ENCODE peak calls at places on chromosomes 13 and 19, in eight cellular contexts. X is neural progenitor cell, Q is substantia nigra, C is GM23248, V is psoas muscle, U is brain microvascular endothelial cell, T is PC-3, L is esophagus squamous epithelium. B is an unnamed sample.

GRCh38 chr13:46182491-46182877 is 507 bp upstream of the LCP1 start:
- DNase-seq in X (no peak), Q (no peak), C (no peak), V (no peak), U (no peak), T (peak; percentile 40), L (no peak), B (no peak)

GRCh38 chr13:113510871-113511270 is 20.4 kb upstream of the DCUN1D2 start:
- DNase-seq in X (no peak), Q (no peak), C (no peak), V (no peak), U (no peak), T (no peak), L (no peak), B (no peak)

GRCh38 chr19:55156202-55157063 is 1.1 kb downstream of the TNNI3 start:
- DNase-seq in X (peak; percentile 97), Q (no peak), C (peak; percentile 54), V (peak; percentile 57), U (peak; percentile 50), T (peak; percentile 78), L (no peak), B (no peak)

GRCh38 chr19:18173572-18174294 is at the start of gene IFI30:
- DNase-seq in X (peak; percentile 76), Q (no peak), C (peak; percentile 70), V (peak; percentile 75), U (no peak), T (peak; percentile 53), L (peak; percentile 55), B (no peak)

GRCh38 chr19:54525636-54526035 is 23.0 kb downstream of the LAIR2 start:
- DNase-seq in X (no peak), Q (no peak), C (no peak), V (no peak), U (no peak), T (no peak), L (no peak), B (no peak)

GRCh38 chr13:97659602-97660001 is 225.6 kb downstream of the RAP2A start:
- DNase-seq in X (peak; percentile 65), Q (peak; percentile 1), C (peak; percentile 3), V (no peak), U (no peak), T (no peak), L (no peak), B (peak; percentile 7)

GRCh38 chr13:25069236-25069635 is 26.7 kb upstream of the PABPC3 start:
- DNase-seq in X (no peak), Q (no peak), C (no peak), V (no peak), U (no peak), T (no peak), L (no peak), B (no peak)

GRCh38 chr13:112058519-112058873 is 8.5 kb upstream of the SOX1 start:
- DNase-seq in X (no peak), Q (no peak), C (no peak), V (no peak), U (no peak), T (no peak), L (no peak), B (no peak)

GRCh38 chr19:47227347-47228167 is 3.4 kb downstream of the BBC3 start:
- DNase-seq in X (peak; percentile 97), Q (no peak), C (peak; percentile 94), V (peak; percentile 93), U (peak; percentile 90), T (peak; percentile 79), L (peak; percentile 59), B (no peak)

GRCh38 chr13:32811297-32811800 is 204.9 kb upstream of the KL start:
- DNase-seq in X (peak; percentile 15), Q (no peak), C (peak; percentile 52), V (no peak), U (peak; percentile 11), T (peak; percentile 22), L (no peak), B (no peak)

GRCh38 chr13:27177852-27178251 is 6.2 kb upstream of the USP12 start:
- DNase-seq in X (peak; percentile 23), Q (no peak), C (no peak), V (no peak), U (no peak), T (no peak), L (no peak), B (no peak)

GRCh38 chr19:17246681-17247425 is 1.1 kb upstream of the NR2F6 start:
- DNase-seq in X (no peak), Q (no peak), C (peak; percentile 59), V (no peak), U (no peak), T (no peak), L (no peak), B (no peak)

GRCh38 chr19:3516675-3517207 is 10.6 kb downstream of the FZR1 start:
- DNase-seq in X (no peak), Q (no peak), C (no peak), V (no peak), U (no peak), T (peak; percentile 53), L (no peak), B (no peak)

GRCh38 chr13:63625869-63626268 is 2210.2 kb upstream of the PCDH20 start:
- DNase-seq in X (no peak), Q (no peak), C (no peak), V (no peak), U (peak; percentile 11), T (peak; percentile 21), L (no peak), B (no peak)

DNA sequence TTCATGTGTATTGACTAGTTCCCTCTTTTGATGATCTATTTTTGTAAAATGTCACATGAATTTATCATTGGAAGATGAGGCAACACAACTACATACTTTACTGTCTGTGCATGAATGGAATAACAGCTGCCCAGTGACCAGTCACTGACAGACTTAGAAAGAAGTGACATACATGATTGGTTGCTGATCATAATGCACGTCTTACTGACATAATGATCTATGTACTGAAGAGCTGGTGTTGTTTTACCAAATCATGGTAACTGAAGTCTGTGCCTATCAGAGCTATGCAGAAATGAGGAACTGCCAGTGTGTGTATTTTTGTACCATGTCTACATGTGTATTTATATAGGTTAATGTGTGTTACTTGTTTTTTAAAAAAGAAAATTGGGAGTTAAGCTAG is 26.5 kb downstream of the GPR18 start:
- DNase-seq in X (no peak), Q (no peak), C (no peak), V (no peak), U (no peak), T (no peak), L (no peak), B (no peak)
- H3K27ac ChIP-seq in X (no peak overlapping the region), Q (no peak overlapping the region), C (no peak overlapping the region), V (peak overlapping the region; percentile 83), U (no peak overlapping the region), T (no peak overlapping the region), L (no peak overlapping the region), B (no peak overlapping the region)

GRCh38 chr19:610801-611505 is 21.3 kb downstream of the HCN2 start:
- DNase-seq in X (no peak), Q (no peak), C (peak; percentile 81), V (peak; percentile 62), U (peak; percentile 92), T (no peak), L (no peak), B (no peak)

GRCh38 chr19:613732-614567 is 19.4 kb downstream of the POLRMT start:
- DNase-seq in X (no peak), Q (no peak), C (no peak), V (no peak), U (no peak), T (no peak), L (no peak), B (no peak)

GRCh38 chr19:612941-613340 is 20.4 kb downstream of the POLRMT start:
- DNase-seq in X (no peak), Q (no peak), C (no peak), V (no peak), U (no peak), T (no peak), L (no peak), B (no peak)

GRCh38 chr19:610071-610800 is 20.6 kb downstream of the HCN2 start:
- DNase-seq in X (no peak), Q (no peak), C (no peak), V (no peak), U (no peak), T (no peak), L (no peak), B (no peak)

GRCh38 chr19:611506-611869 is 21.8 kb downstream of the HCN2 start:
- DNase-seq in X (no peak), Q (no peak), C (peak; percentile 98), V (no peak), U (peak; percentile 98), T (peak; percentile 48), L (no peak), B (no peak)
- H3K27ac ChIP-seq in X (no peak overlapping the region), Q (peak overlapping the region; percentile 98), C (peak overlapping the region; percentile 85), V (no peak overlapping the region), U (peak overlapping the region; percentile 96), T (no peak overlapping the region), L (peak overlapping the region; percentile 74), B (peak overlapping the region; percentile 62)

GRCh38 chr13:77620138-77620537 is 77.3 kb upstream of the SLAIN1 start:
- DNase-seq in X (no peak), Q (no peak), C (no peak), V (no peak), U (no peak), T (no peak), L (no peak), B (no peak)
- H3K27ac ChIP-seq in X (no peak overlapping the region), Q (peak overlapping the region; percentile 79), C (no peak overlapping the region), V (no peak overlapping the region), U (no peak overlapping the region), T (no peak overlapping the region), L (no peak overlapping the region), B (peak overlapping the region; percentile 31)

GRCh38 chr19:14404322-14404721 is 14.8 kb downstream of the DDX39A start:
- DNase-seq in X (no peak), Q (no peak), C (no peak), V (no peak), U (no peak), T (no peak), L (no peak), B (no peak)
- H3K27ac ChIP-seq in X (no peak overlapping the region), Q (no peak overlapping the region), C (no peak overlapping the region), V (no peak overlapping the region), U (no peak overlapping the region), T (no peak overlapping the region), L (no peak overlapping the region), B (no peak overlapping the region)

B was measured in caudate nucleus.